ENCODE peak calls at places on chromosomes 16 and 17, in six cellular contexts. A is IMR-90, K is tibial nerve, R is HCT116, W is endothelial cell of umbilical vein, L is ovary. S is an unnamed sample.

GRCh38 chr17:79192503-79193500 is 118.2 kb downstream of the ENGASE start:
- DNase-seq in A (peak; percentile 11), K (no peak), R (no peak), W (peak; percentile 20), L (peak; percentile 60), S (peak; percentile 60)

GRCh38 chr17:40168262-40168832 is 8.9 kb upstream of the RAPGEFL1 start:
- DNase-seq in A (peak; percentile 69), K (no peak), R (peak; percentile 28), W (peak; percentile 65), L (no peak), S (peak; percentile 66)

GRCh38 chr16:79437764-79438728 is 162.5 kb downstream of the MAF start:
- DNase-seq in A (no peak), K (no peak), R (no peak), W (no peak), L (peak; percentile 71), S (peak; percentile 86)

GRCh38 chr17:38996660-38997337 is 29.6 kb upstream of the FBXO47 start:
- DNase-seq in A (no peak), K (no peak), R (no peak), W (no peak), L (no peak), S (no peak)

GRCh38 chr17:10513284-10514067 is 4.9 kb downstream of the MYH1 start:
- DNase-seq in A (peak; percentile 0), K (no peak), R (no peak), W (no peak), L (no peak), S (no peak)

GRCh38 chr17:73933871-73934270 is 269.6 kb upstream of the RPL38 start:
- DNase-seq in A (no peak), K (no peak), R (no peak), W (no peak), L (no peak), S (no peak)

GRCh38 chr17:39002991-39003715 is 36.0 kb upstream of the FBXO47 start:
- DNase-seq in A (no peak), K (peak; percentile 87), R (no peak), W (peak; percentile 32), L (no peak), S (peak; percentile 60)

GRCh38 chr17:55266051-55266957 is 1.5 kb downstream of the HLF start:
- DNase-seq in A (no peak), K (no peak), R (no peak), W (no peak), L (peak; percentile 63), S (peak; percentile 48)

GRCh38 chr16:69319381-69319780 is 8.2 kb downstream of the VPS4A start:
- DNase-seq in A (no peak), K (no peak), R (no peak), W (no peak), L (no peak), S (no peak)

GRCh38 chr17:1933875-1934715 is 91.0 kb downstream of the RTN4RL1 start:
- DNase-seq in A (no peak), K (no peak), R (no peak), W (no peak), L (no peak), S (no peak)

GRCh38 chr17:67040652-67041051 is 3.7 kb upstream of the CACNG1 start:
- DNase-seq in A (no peak), K (no peak), R (no peak), W (no peak), L (no peak), S (no peak)

GRCh38 chr16:8561496-8561895 is 28.8 kb downstream of the TMEM114 start:
- DNase-seq in A (no peak), K (no peak), R (no peak), W (no peak), L (no peak), S (no peak)

GRCh38 chr17:46916211-46916610 is 6.7 kb upstream of the GOSR2 start:
- DNase-seq in A (peak; percentile 21), K (no peak), R (no peak), W (no peak), L (no peak), S (no peak)

GRCh38 chr16:53864819-53865491 is 161.0 kb downstream of the FTO start:
- DNase-seq in A (peak; percentile 24), K (no peak), R (peak; percentile 58), W (peak; percentile 61), L (no peak), S (no peak)

DNA sequence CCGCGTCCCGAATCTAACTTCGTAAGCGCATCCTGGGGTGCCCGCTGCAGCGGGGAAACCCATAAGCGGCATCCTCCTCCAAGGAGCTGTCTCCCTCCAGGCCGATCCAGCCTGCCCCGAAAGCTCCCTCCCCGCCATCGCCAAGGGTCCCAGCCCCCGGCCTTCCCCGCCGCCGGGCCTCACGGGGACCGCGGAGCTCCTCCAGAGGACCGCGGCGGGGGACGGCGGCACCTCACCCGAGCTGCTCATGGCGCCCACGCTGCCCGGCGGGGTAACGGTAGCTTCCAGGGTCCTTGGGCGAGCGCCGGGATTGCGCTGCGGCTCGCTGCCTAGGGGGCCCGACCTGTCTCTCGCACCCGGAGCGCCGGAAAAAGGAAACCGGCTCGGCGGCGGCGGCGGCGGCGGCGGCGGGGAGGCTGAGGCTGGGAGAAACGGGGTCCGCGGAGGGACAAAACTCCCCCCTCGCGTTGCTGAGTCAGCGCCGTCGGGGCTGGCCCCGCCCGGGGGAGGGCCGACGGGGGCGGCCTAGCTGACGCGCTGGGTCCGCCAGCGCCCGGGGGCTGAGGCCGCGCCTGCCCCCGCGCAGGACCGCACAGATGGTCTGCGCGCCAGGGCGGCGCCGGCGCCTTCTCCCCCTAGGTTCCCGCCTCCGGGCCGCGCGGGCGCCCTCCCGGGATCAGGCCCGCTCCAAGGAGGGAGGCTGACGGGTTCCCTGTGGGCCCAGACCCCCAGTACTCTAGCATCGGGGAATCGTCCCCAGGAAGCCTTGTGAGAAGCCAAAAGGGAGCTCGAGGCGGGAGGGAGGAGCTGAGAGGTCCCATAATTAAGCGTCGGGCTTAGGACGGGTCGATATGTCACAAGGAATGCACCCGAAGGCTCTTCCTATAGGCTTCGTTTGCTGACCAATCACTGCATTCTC is at the start of gene BLMH:
- DNase-seq in A (peak; percentile 77), K (peak; percentile 46), R (no peak), W (peak; percentile 86), L (peak; percentile 90), S (peak; percentile 84)
- TF ChIP-seq POLR2A in A (peak; percentile 67), K (peak; percentile 16), R (peak; percentile 72), W (peak; percentile 94), L (peak; percentile 44), S (no peak)

GRCh38 chr16:75578725-75579124 is 12.5 kb downstream of the GABARAPL2 start:
- DNase-seq in A (no peak), K (no peak), R (no peak), W (no peak), L (no peak), S (no peak)
- H3K36me3 ChIP-seq in A (peaks cover 40% of the 10 kb centered on the region), K (peaks cover 24% of the 10 kb centered on the region), R (peaks cover 23% of the 10 kb centered on the region), W (peaks cover 7% of the 10 kb centered on the region), L (no peaks in the 10 kb centered on the region), S (no peaks in the 10 kb centered on the region)

DNA sequence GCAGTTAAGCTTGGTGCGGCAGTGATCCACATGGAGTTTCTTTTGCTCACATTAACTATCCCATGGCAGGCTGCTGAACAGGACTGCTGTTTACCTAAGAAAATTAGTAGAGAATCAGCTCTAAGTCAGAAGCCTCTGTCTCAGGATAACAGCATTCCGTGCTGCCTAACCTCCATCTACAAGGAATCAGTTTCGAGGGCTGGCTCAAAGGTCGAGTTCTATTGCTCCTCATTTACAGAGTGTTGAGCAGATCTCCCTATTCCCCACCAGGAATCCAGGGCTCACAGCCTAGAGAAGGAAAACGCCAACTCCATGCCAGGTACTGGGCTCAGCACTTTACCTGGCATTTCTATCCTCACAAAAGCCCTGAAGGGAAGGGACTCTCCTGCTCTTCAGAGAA is 9.9 kb downstream of the GINS2 start:
- DNase-seq in A (no peak), K (no peak), R (no peak), W (no peak), L (no peak), S (no peak)
- TF ChIP-seq POLR2A in A (no peak), K (no peak), R (no peak), W (no peak), L (no peak), S (no peak)

DNA sequence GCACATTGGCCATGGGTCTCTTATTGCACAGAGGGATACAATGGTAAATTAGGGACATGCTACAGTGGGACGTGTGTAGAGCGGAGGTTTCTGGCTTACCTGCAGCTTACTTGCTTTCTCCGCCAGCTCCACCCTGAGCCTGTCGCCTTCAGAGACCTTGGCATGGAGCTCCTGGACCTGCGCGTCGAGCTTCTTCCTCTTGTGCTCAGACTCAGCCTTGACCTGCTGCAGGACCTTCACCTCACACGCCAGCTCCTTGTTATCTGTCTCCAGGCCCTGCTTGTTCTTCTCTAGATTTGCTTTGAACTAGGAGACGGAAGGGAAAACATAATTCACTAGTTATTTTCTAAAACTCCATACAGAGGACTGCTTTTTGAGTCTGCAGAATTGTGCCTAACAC is 63.5 kb downstream of the NDEL1 start:
- DNase-seq in A (no peak), K (no peak), R (no peak), W (no peak), L (peak; percentile 76), S (no peak)
- H3K36me3 ChIP-seq in A (peaks cover 52% of the 10 kb centered on the region), K (no peaks in the 10 kb centered on the region), R (peaks cover 10% of the 10 kb centered on the region), W (peaks cover 20% of the 10 kb centered on the region), L (no peaks in the 10 kb centered on the region), S (no peaks in the 10 kb centered on the region)

GRCh38 chr16:75043175-75043937 is 44.5 kb downstream of the ZNRF1 start:
- DNase-seq in A (no peak), K (no peak), R (no peak), W (peak; percentile 86), L (no peak), S (no peak)
- TF ChIP-seq POLR2A in A (no peak), K (no peak), R (no peak), W (no peak), L (no peak), S (no peak)

DNA sequence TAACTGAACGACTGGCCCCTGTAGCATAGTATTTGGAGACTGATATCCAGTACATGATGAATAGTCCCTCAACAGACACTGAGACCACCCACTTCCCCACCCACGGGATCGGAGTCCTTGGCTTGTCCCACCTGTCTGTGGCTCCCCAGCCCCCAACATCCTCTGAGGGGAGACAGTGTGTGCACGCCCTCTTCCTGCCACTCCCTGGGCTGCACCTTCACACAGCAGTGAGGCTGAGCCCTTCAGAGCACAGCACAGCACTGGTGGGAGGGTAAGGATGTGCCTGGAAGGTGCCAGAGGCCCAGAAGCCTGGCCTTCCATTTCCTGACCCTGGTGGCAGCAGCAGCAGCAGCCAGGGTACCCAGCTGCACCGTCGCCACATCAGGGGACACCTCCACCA is 11.0 kb downstream of the DNASE1 start:
- DNase-seq in A (no peak), K (no peak), R (no peak), W (no peak), L (no peak), S (no peak)
- H3K36me3 ChIP-seq in A (peaks cover 46% of the 10 kb centered on the region), K (peaks cover 5% of the 10 kb centered on the region), R (peaks cover 59% of the 10 kb centered on the region), W (peaks cover 15% of the 10 kb centered on the region), L (no peaks in the 10 kb centered on the region), S (no peaks in the 10 kb centered on the region)

GRCh38 chr17:50541916-50542688 is 4.9 kb upstream of the SPATA20 start:
- DNase-seq in A (peak; percentile 69), K (peak; percentile 79), R (no peak), W (peak; percentile 87), L (peak; percentile 92), S (peak; percentile 90)
- TF ChIP-seq POLR2A in A (no peak), K (peak; percentile 27), R (peak; percentile 94), W (peak; percentile 81), L (peak; percentile 64), S (no peak)

S was measured in testis.